ENCODE peak calls at places on chromosomes 13 and 19, in four cellular contexts. J is HCT116, S is K562, A is HepG2. R is an unnamed sample.

GRCh38 chr19:1576242-1577089 is 8.3 kb upstream of the MEX3D start:
- DNase-seq in S (no peak), A (no peak), J (no peak), R (no peak)

GRCh38 chr19:8571006-8571411 is 6.2 kb downstream of the MYO1F start:
- DNase-seq in A (peak; percentile 34), J (no peak), S (no peak), R (no peak)

GRCh38 chr19:10068205-10068604 is 17.9 kb upstream of the SHFL start:
- DNase-seq in S (no peak), A (no peak), J (no peak), R (no peak)

GRCh38 chr13:28299941-28300340 is 161.6 kb downstream of the PAN3 start:
- DNase-seq in A (no peak), S (no peak), J (no peak), R (no peak)

GRCh38 chr13:110319774-110320509 is 12.9 kb downstream of the COL4A2 start:
- DNase-seq in S (no peak), A (no peak), J (peak; percentile 70), R (no peak)

GRCh38 chr13:31314961-31315360 is 115.2 kb downstream of the B3GLCT start:
- DNase-seq in S (no peak), J (no peak), A (no peak), R (no peak)

GRCh38 chr19:41421314-41421713 is 5.9 kb downstream of the B3GNT8 start:
- DNase-seq in J (no peak), A (no peak), S (no peak), R (no peak)

GRCh38 chr19:27894906-27895754 is 1317.8 kb downstream of the UQCRFS1 start:
- DNase-seq in J (no peak), S (no peak), A (no peak), R (no peak)

GRCh38 chr13:110047511-110047910 is 259.4 kb downstream of the COL4A1 start:
- DNase-seq in S (no peak), J (no peak), A (no peak), R (peak; percentile 42)

GRCh38 chr19:55656552-55656951 is 1.7 kb downstream of the U2AF2 start:
- DNase-seq in J (no peak), A (no peak), S (no peak), R (no peak)

GRCh38 chr13:87674143-87674772 is 3.1 kb downstream of the SLITRK5 start:
- DNase-seq in A (no peak), S (no peak), J (no peak), R (peak; percentile 5)

GRCh38 chr13:113649212-113649611 is 8.8 kb downstream of the ATP4B start:
- DNase-seq in J (no peak), A (no peak), S (no peak), R (no peak)

GRCh38 chr19:48258350-48258749 is 2.6 kb upstream of the CARD8 start:
- DNase-seq in J (no peak), A (no peak), S (no peak), R (no peak)

GRCh38 chr19:39401549-39402416 is 4.9 kb upstream of the ZFP36 start:
- DNase-seq in J (peak; percentile 78), S (no peak), A (peak; percentile 96), R (no peak)

GRCh38 chr13:46131705-46132104 is 26.9 kb upstream of the CPB2 start:
- DNase-seq in A (no peak), J (no peak), S (no peak), R (no peak)

GRCh38 chr13:46132109-46132508 is 27.3 kb upstream of the CPB2 start:
- DNase-seq in S (no peak), J (no peak), A (no peak), R (no peak)

GRCh38 chr13:46127336-46128023 is 22.6 kb upstream of the CPB2 start:
- DNase-seq in A (no peak), S (no peak), J (no peak), R (no peak)

GRCh38 chr13:46129124-46129523 is 24.3 kb upstream of the CPB2 start:
- DNase-seq in J (no peak), S (no peak), A (no peak), R (no peak)

GRCh38 chr13:46129955-46130354 is 25.1 kb upstream of the CPB2 start:
- DNase-seq in A (no peak), J (no peak), S (no peak), R (no peak)
- TF ChIP-seq ELF1 in A (no peak), J (no peak), S (no peak), R (no peak)

GRCh38 chr13:79901336-79901735 is 420.4 kb downstream of the NDFIP2 start:
- DNase-seq in S (no peak), A (no peak), J (no peak), R (no peak)
- TF ChIP-seq ELF1 in S (no peak), A (no peak), J (no peak), R (no peak)

GRCh38 chr13:99014391-99014988 is 36.6 kb upstream of the DOCK9 start:
- DNase-seq in A (no peak), S (peak; percentile 16), J (no peak), R (no peak)
- TF ChIP-seq ELF1 in A (no peak), S (peak; percentile 47), J (no peak), R (no peak)

GRCh38 chr13:112626761-112627160 is 38.8 kb upstream of the TUBGCP3 start:
- DNase-seq in J (no peak), A (no peak), S (no peak), R (no peak)
- TF ChIP-seq ELF1 in J (no peak), A (no peak), S (no peak), R (no peak)

GRCh38 chr19:34316741-34317241 is 48.2 kb upstream of the GPI start:
- DNase-seq in J (peak; percentile 4), A (no peak), S (peak; percentile 48), R (no peak)

GRCh38 chr19:34319785-34320184 is 45.2 kb upstream of the GPI start:
- DNase-seq in S (peak; percentile 41), A (no peak), J (no peak), R (no peak)

GRCh38 chr19:34317311-34317927 is 47.6 kb upstream of the GPI start:
- DNase-seq in S (peak; percentile 42), J (no peak), A (no peak), R (no peak)

GRCh38 chr19:34320277-34320676 is 44.7 kb upstream of the GPI start:
- DNase-seq in J (no peak), S (no peak), A (no peak), R (no peak)

GRCh38 chr19:34319230-34319585 is 45.8 kb upstream of the GPI start:
- DNase-seq in S (no peak), A (no peak), J (no peak), R (no peak)
- TF ChIP-seq ELF1 in S (no peak), A (no peak), J (no peak), R (no peak)

DNA sequence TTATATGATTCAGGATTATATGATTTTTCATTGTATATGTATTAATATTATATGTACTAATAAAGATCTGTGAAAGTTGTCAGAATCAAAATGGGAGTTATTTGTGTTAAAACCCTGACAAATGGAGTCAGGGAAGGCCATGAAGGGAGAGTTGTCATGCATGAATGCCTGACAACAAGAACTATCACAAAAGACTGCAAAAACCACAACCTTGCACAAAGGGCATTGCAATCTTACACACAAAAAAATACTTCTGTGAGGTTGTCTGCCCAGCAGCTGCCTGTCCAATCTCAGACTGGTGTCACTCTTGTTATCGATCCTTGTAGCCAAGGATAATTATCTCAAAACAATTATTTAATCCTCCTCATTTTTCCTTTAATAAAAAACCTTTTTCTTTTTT is 21.2 kb upstream of the RBM26 start:
- DNase-seq in S (no peak), J (no peak), A (no peak), R (no peak)
- TF ChIP-seq ELF1 in S (no peak), J (no peak), A (no peak), R (no peak)

DNA sequence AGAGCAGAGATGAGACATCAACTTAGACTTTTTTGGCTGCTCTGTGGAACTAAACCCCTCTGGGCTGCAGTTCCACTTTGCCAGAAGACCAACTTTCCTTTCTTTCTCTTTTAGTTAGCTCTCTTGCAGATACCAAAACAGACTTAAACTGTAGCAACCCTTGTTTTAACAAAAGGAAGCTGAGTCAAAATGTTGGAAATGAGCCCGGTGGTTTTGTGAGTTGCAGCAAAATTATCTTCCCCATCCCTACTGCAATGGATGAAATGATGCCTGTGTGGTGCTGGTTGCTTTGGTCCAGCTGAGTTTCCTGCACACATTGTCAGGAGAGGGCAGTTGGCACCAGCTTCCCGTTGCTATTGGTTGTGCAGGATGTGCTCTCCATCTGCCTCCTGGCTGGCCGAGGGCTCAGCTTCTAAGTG is 115.3 kb downstream of the LRCH1 start:
- DNase-seq in J (no peak), A (no peak), S (no peak), R (no peak)
- TF ChIP-seq ELF1 in J (no peak), A (no peak), S (no peak), R (no peak)

R was measured in SK-N-SH.